ENCODE peak calls at places on chromosomes 1 and 21, in five cellular contexts. One of them, this sample, is unnamed.

GRCh38 chr1:212690816-212691403 is 8.7 kb downstream of the BATF3 start:
- DNase-seq in iris pigment epithelial cell: no peak
- DNase-seq in stimulated activated CD4-positive, alpha-beta T cell treated with anti-CD3 and anti-CD28 coated beads, Interleukin-12 subunit alpha, Interleukin-12 subunit beta, amount 100 ng/mL, for 24 hours: no peak
- DNase-seq in activated T-cell treated with anti-CD3 and anti-CD28 coated beads, Interleukin-2, amount 50 U/mL, for 72 hours: no peak
- DNase-seq in mucosa of descending colon: no peak
- DNase-seq in this sample: no peak

GRCh38 chr1:16124377-16125087 is 31.3 kb downstream of the EPHA2 start:
- DNase-seq in iris pigment epithelial cell: no peak
- DNase-seq in stimulated activated CD4-positive, alpha-beta T cell treated with anti-CD3 and anti-CD28 coated beads, Interleukin-12 subunit alpha, Interleukin-12 subunit beta, amount 100 ng/mL, for 24 hours: no peak
- DNase-seq in activated T-cell treated with anti-CD3 and anti-CD28 coated beads, Interleukin-2, amount 50 U/mL, for 72 hours: no peak
- DNase-seq in mucosa of descending colon: no peak
- DNase-seq in this sample: no peak

GRCh38 chr1:192749349-192749748 is 59.5 kb upstream of the RGS2 start:
- DNase-seq in iris pigment epithelial cell: no peak
- DNase-seq in stimulated activated CD4-positive, alpha-beta T cell treated with anti-CD3 and anti-CD28 coated beads, Interleukin-12 subunit alpha, Interleukin-12 subunit beta, amount 100 ng/mL, for 24 hours: no peak
- DNase-seq in activated T-cell treated with anti-CD3 and anti-CD28 coated beads, Interleukin-2, amount 50 U/mL, for 72 hours: no peak
- DNase-seq in mucosa of descending colon: no peak
- DNase-seq in this sample: no peak

GRCh38 chr1:244839656-244840055 is 4.2 kb downstream of the COX20 start:
- DNase-seq in iris pigment epithelial cell: no peak
- DNase-seq in stimulated activated CD4-positive, alpha-beta T cell treated with anti-CD3 and anti-CD28 coated beads, Interleukin-12 subunit alpha, Interleukin-12 subunit beta, amount 100 ng/mL, for 24 hours: no peak
- DNase-seq in activated T-cell treated with anti-CD3 and anti-CD28 coated beads, Interleukin-2, amount 50 U/mL, for 72 hours: no peak
- DNase-seq in mucosa of descending colon: no peak
- DNase-seq in this sample: no peak

GRCh38 chr1:231053493-231054162 is 13.6 kb upstream of the FAM89A start:
- DNase-seq in iris pigment epithelial cell: peak
- DNase-seq in stimulated activated CD4-positive, alpha-beta T cell treated with anti-CD3 and anti-CD28 coated beads, Interleukin-12 subunit alpha, Interleukin-12 subunit beta, amount 100 ng/mL, for 24 hours: no peak
- DNase-seq in activated T-cell treated with anti-CD3 and anti-CD28 coated beads, Interleukin-2, amount 50 U/mL, for 72 hours: peak
- DNase-seq in mucosa of descending colon: peak
- DNase-seq in this sample: peak

GRCh38 chr21:45371649-45372048 is 33.3 kb upstream of the COL18A1 start:
- DNase-seq in iris pigment epithelial cell: no peak
- DNase-seq in stimulated activated CD4-positive, alpha-beta T cell treated with anti-CD3 and anti-CD28 coated beads, Interleukin-12 subunit alpha, Interleukin-12 subunit beta, amount 100 ng/mL, for 24 hours: no peak
- DNase-seq in activated T-cell treated with anti-CD3 and anti-CD28 coated beads, Interleukin-2, amount 50 U/mL, for 72 hours: no peak
- DNase-seq in mucosa of descending colon: no peak
- DNase-seq in this sample: no peak

GRCh38 chr1:30982937-30983336 is 74.4 kb upstream of the SDC3 start:
- DNase-seq in iris pigment epithelial cell: peak
- DNase-seq in stimulated activated CD4-positive, alpha-beta T cell treated with anti-CD3 and anti-CD28 coated beads, Interleukin-12 subunit alpha, Interleukin-12 subunit beta, amount 100 ng/mL, for 24 hours: no peak
- DNase-seq in activated T-cell treated with anti-CD3 and anti-CD28 coated beads, Interleukin-2, amount 50 U/mL, for 72 hours: no peak
- DNase-seq in mucosa of descending colon: no peak
- DNase-seq in this sample: no peak

GRCh38 chr1:240701412-240701811 is 89.5 kb upstream of the GREM2 start:
- DNase-seq in iris pigment epithelial cell: peak
- DNase-seq in stimulated activated CD4-positive, alpha-beta T cell treated with anti-CD3 and anti-CD28 coated beads, Interleukin-12 subunit alpha, Interleukin-12 subunit beta, amount 100 ng/mL, for 24 hours: no peak
- DNase-seq in activated T-cell treated with anti-CD3 and anti-CD28 coated beads, Interleukin-2, amount 50 U/mL, for 72 hours: no peak
- DNase-seq in mucosa of descending colon: no peak
- DNase-seq in this sample: no peak

GRCh38 chr1:178037510-178038253 is 56.2 kb upstream of the RASAL2 start:
- DNase-seq in iris pigment epithelial cell: peak
- DNase-seq in stimulated activated CD4-positive, alpha-beta T cell treated with anti-CD3 and anti-CD28 coated beads, Interleukin-12 subunit alpha, Interleukin-12 subunit beta, amount 100 ng/mL, for 24 hours: no peak
- DNase-seq in activated T-cell treated with anti-CD3 and anti-CD28 coated beads, Interleukin-2, amount 50 U/mL, for 72 hours: no peak
- DNase-seq in mucosa of descending colon: peak
- DNase-seq in this sample: peak

GRCh38 chr1:25997759-25998074 is at the start of gene PAFAH2:
- DNase-seq in iris pigment epithelial cell: no peak
- DNase-seq in stimulated activated CD4-positive, alpha-beta T cell treated with anti-CD3 and anti-CD28 coated beads, Interleukin-12 subunit alpha, Interleukin-12 subunit beta, amount 100 ng/mL, for 24 hours: no peak
- DNase-seq in activated T-cell treated with anti-CD3 and anti-CD28 coated beads, Interleukin-2, amount 50 U/mL, for 72 hours: no peak
- DNase-seq in mucosa of descending colon: no peak
- DNase-seq in this sample: no peak

GRCh38 chr1:212166296-212167039 is 118.7 kb upstream of the PPP2R5A start:
- DNase-seq in iris pigment epithelial cell: no peak
- DNase-seq in stimulated activated CD4-positive, alpha-beta T cell treated with anti-CD3 and anti-CD28 coated beads, Interleukin-12 subunit alpha, Interleukin-12 subunit beta, amount 100 ng/mL, for 24 hours: no peak
- DNase-seq in activated T-cell treated with anti-CD3 and anti-CD28 coated beads, Interleukin-2, amount 50 U/mL, for 72 hours: no peak
- DNase-seq in mucosa of descending colon: no peak
- DNase-seq in this sample: no peak

GRCh38 chr1:42824481-42825057 is 7.4 kb upstream of the SVBP start:
- DNase-seq in iris pigment epithelial cell: no peak
- DNase-seq in stimulated activated CD4-positive, alpha-beta T cell treated with anti-CD3 and anti-CD28 coated beads, Interleukin-12 subunit alpha, Interleukin-12 subunit beta, amount 100 ng/mL, for 24 hours: no peak
- DNase-seq in activated T-cell treated with anti-CD3 and anti-CD28 coated beads, Interleukin-2, amount 50 U/mL, for 72 hours: no peak
- DNase-seq in mucosa of descending colon: no peak
- DNase-seq in this sample: no peak

GRCh38 chr1:56435434-56436337 is 143.7 kb downstream of the PLPP3 start:
- DNase-seq in iris pigment epithelial cell: no peak
- DNase-seq in stimulated activated CD4-positive, alpha-beta T cell treated with anti-CD3 and anti-CD28 coated beads, Interleukin-12 subunit alpha, Interleukin-12 subunit beta, amount 100 ng/mL, for 24 hours: no peak
- DNase-seq in activated T-cell treated with anti-CD3 and anti-CD28 coated beads, Interleukin-2, amount 50 U/mL, for 72 hours: no peak
- DNase-seq in mucosa of descending colon: no peak
- DNase-seq in this sample: no peak

GRCh38 chr1:17055801-17056200 is 2.0 kb upstream of the SDHB start:
- DNase-seq in iris pigment epithelial cell: no peak
- DNase-seq in stimulated activated CD4-positive, alpha-beta T cell treated with anti-CD3 and anti-CD28 coated beads, Interleukin-12 subunit alpha, Interleukin-12 subunit beta, amount 100 ng/mL, for 24 hours: no peak
- DNase-seq in activated T-cell treated with anti-CD3 and anti-CD28 coated beads, Interleukin-2, amount 50 U/mL, for 72 hours: no peak
- DNase-seq in mucosa of descending colon: no peak
- DNase-seq in this sample: no peak

GRCh38 chr21:42375141-42375905 is 9.0 kb upstream of the TFF1 start:
- DNase-seq in iris pigment epithelial cell: no peak
- DNase-seq in stimulated activated CD4-positive, alpha-beta T cell treated with anti-CD3 and anti-CD28 coated beads, Interleukin-12 subunit alpha, Interleukin-12 subunit beta, amount 100 ng/mL, for 24 hours: no peak
- DNase-seq in activated T-cell treated with anti-CD3 and anti-CD28 coated beads, Interleukin-2, amount 50 U/mL, for 72 hours: no peak
- DNase-seq in mucosa of descending colon: peak
- DNase-seq in this sample: no peak

GRCh38 chr1:155093938-155094621 is 15.4 kb downstream of the EFNA3 start:
- DNase-seq in iris pigment epithelial cell: peak
- DNase-seq in stimulated activated CD4-positive, alpha-beta T cell treated with anti-CD3 and anti-CD28 coated beads, Interleukin-12 subunit alpha, Interleukin-12 subunit beta, amount 100 ng/mL, for 24 hours: no peak
- DNase-seq in activated T-cell treated with anti-CD3 and anti-CD28 coated beads, Interleukin-2, amount 50 U/mL, for 72 hours: no peak
- DNase-seq in mucosa of descending colon: peak
- DNase-seq in this sample: peak

GRCh38 chr1:154666051-154666793 is 58.2 kb upstream of the ADAR start:
- DNase-seq in iris pigment epithelial cell: no peak
- DNase-seq in stimulated activated CD4-positive, alpha-beta T cell treated with anti-CD3 and anti-CD28 coated beads, Interleukin-12 subunit alpha, Interleukin-12 subunit beta, amount 100 ng/mL, for 24 hours: no peak
- DNase-seq in activated T-cell treated with anti-CD3 and anti-CD28 coated beads, Interleukin-2, amount 50 U/mL, for 72 hours: no peak
- DNase-seq in mucosa of descending colon: no peak
- DNase-seq in this sample: no peak

This sample was measured in KBM-7.